ENCODE peak calls at places on chromosomes 2 and 18, in eight cellular contexts. One of them, this sample, is unnamed.

GRCh38 chr2:9336534-9337354 is 86.6 kb downstream of the ITGB1BP1 start:
- DNase-seq in GM13977: no peak
- DNase-seq in PC-3: peak; percentile 98
- DNase-seq in A549: no peak
- DNase-seq in psoas muscle: no peak
- DNase-seq in cardiac muscle cell: peak; percentile 94
- DNase-seq in fibroblast of mammary gland: peak; percentile 97
- DNase-seq in omental fat pad: peak; percentile 69
- DNase-seq in this sample: no peak

GRCh38 chr2:96521219-96521618 is 15.3 kb upstream of the ARID5A start:
- DNase-seq in GM13977: no peak
- DNase-seq in PC-3: no peak
- DNase-seq in A549: no peak
- DNase-seq in psoas muscle: no peak
- DNase-seq in cardiac muscle cell: no peak
- DNase-seq in fibroblast of mammary gland: no peak
- DNase-seq in omental fat pad: no peak
- DNase-seq in this sample: no peak

GRCh38 chr2:132923787-132924186 is 253.8 kb upstream of the LYPD1 start:
- DNase-seq in GM13977: no peak
- DNase-seq in PC-3: peak; percentile 77
- DNase-seq in A549: no peak
- DNase-seq in psoas muscle: no peak
- DNase-seq in cardiac muscle cell: peak; percentile 71
- DNase-seq in fibroblast of mammary gland: no peak
- DNase-seq in omental fat pad: no peak
- DNase-seq in this sample: no peak

GRCh38 chr2:157229572-157229971 is 27.9 kb upstream of the GALNT5 start:
- DNase-seq in GM13977: no peak
- DNase-seq in PC-3: peak; percentile 42
- DNase-seq in A549: no peak
- DNase-seq in psoas muscle: no peak
- DNase-seq in cardiac muscle cell: peak; percentile 64
- DNase-seq in fibroblast of mammary gland: peak; percentile 95
- DNase-seq in omental fat pad: no peak
- DNase-seq in this sample: no peak

GRCh38 chr18:60413944-60414547 is 41.5 kb upstream of the MC4R start:
- DNase-seq in GM13977: no peak
- DNase-seq in PC-3: peak; percentile 53
- DNase-seq in A549: no peak
- DNase-seq in psoas muscle: no peak
- DNase-seq in cardiac muscle cell: peak; percentile 12
- DNase-seq in fibroblast of mammary gland: peak; percentile 3
- DNase-seq in omental fat pad: no peak
- DNase-seq in this sample: no peak

GRCh38 chr2:136310005-136310495 is 192.1 kb upstream of the CXCR4 start:
- DNase-seq in GM13977: peak; percentile 34
- DNase-seq in PC-3: no peak
- DNase-seq in A549: peak; percentile 8
- DNase-seq in psoas muscle: no peak
- DNase-seq in cardiac muscle cell: no peak
- DNase-seq in fibroblast of mammary gland: no peak
- DNase-seq in omental fat pad: no peak
- DNase-seq in this sample: peak; percentile 51

GRCh38 chr18:46237891-46238290 is 133.7 kb downstream of the HAUS1 start:
- DNase-seq in GM13977: no peak
- DNase-seq in PC-3: no peak
- DNase-seq in A549: no peak
- DNase-seq in psoas muscle: no peak
- DNase-seq in cardiac muscle cell: no peak
- DNase-seq in fibroblast of mammary gland: no peak
- DNase-seq in omental fat pad: no peak
- DNase-seq in this sample: no peak

GRCh38 chr2:4053769-4054493 is 350.6 kb downstream of the DCDC2C start:
- DNase-seq in GM13977: no peak
- DNase-seq in PC-3: peak; percentile 17
- DNase-seq in A549: no peak
- DNase-seq in psoas muscle: no peak
- DNase-seq in cardiac muscle cell: no peak
- DNase-seq in fibroblast of mammary gland: no peak
- DNase-seq in omental fat pad: no peak
- DNase-seq in this sample: no peak

GRCh38 chr2:163471947-163472346 is 263.9 kb downstream of the FIGN start:
- DNase-seq in GM13977: no peak
- DNase-seq in PC-3: peak; percentile 43
- DNase-seq in A549: peak; percentile 3
- DNase-seq in psoas muscle: no peak
- DNase-seq in cardiac muscle cell: peak; percentile 56
- DNase-seq in fibroblast of mammary gland: peak; percentile 48
- DNase-seq in omental fat pad: no peak
- DNase-seq in this sample: no peak

GRCh38 chr2:171208648-171209047 is 48.0 kb upstream of the TLK1 start:
- DNase-seq in GM13977: no peak
- DNase-seq in PC-3: no peak
- DNase-seq in A549: no peak
- DNase-seq in psoas muscle: no peak
- DNase-seq in cardiac muscle cell: no peak
- DNase-seq in fibroblast of mammary gland: no peak
- DNase-seq in omental fat pad: no peak
- DNase-seq in this sample: no peak

GRCh38 chr2:27705851-27706622 is 42.3 kb downstream of the SLC4A1AP start:
- DNase-seq in GM13977: no peak
- DNase-seq in PC-3: peak; percentile 92
- DNase-seq in A549: peak; percentile 86
- DNase-seq in psoas muscle: peak; percentile 79
- DNase-seq in cardiac muscle cell: peak; percentile 93
- DNase-seq in fibroblast of mammary gland: peak; percentile 98
- DNase-seq in omental fat pad: no peak
- DNase-seq in this sample: no peak

GRCh38 chr2:223460774-223461211 is 141.4 kb downstream of the SCG2 start:
- DNase-seq in GM13977: no peak
- DNase-seq in PC-3: peak; percentile 72
- DNase-seq in A549: peak; percentile 3
- DNase-seq in psoas muscle: no peak
- DNase-seq in cardiac muscle cell: peak; percentile 75
- DNase-seq in fibroblast of mammary gland: peak; percentile 89
- DNase-seq in omental fat pad: no peak
- DNase-seq in this sample: no peak

GRCh38 chr2:38187416-38188127 is 111.6 kb upstream of the CYP1B1 start:
- DNase-seq in GM13977: no peak
- DNase-seq in PC-3: peak; percentile 23
- DNase-seq in A549: no peak
- DNase-seq in psoas muscle: peak; percentile 79
- DNase-seq in cardiac muscle cell: peak; percentile 95
- DNase-seq in fibroblast of mammary gland: peak; percentile 99
- DNase-seq in omental fat pad: peak; percentile 40
- DNase-seq in this sample: no peak

GRCh38 chr2:18422416-18423165 is 137.9 kb downstream of the RDH14 start:
- DNase-seq in GM13977: no peak
- DNase-seq in PC-3: no peak
- DNase-seq in A549: no peak
- DNase-seq in psoas muscle: no peak
- DNase-seq in cardiac muscle cell: no peak
- DNase-seq in fibroblast of mammary gland: peak; percentile 81
- DNase-seq in omental fat pad: no peak
- DNase-seq in this sample: no peak

GRCh38 chr18:74342416-74343043 is 26.9 kb downstream of the C18orf63 start:
- DNase-seq in GM13977: peak; percentile 14
- DNase-seq in PC-3: peak; percentile 75
- DNase-seq in A549: no peak
- DNase-seq in psoas muscle: no peak
- DNase-seq in cardiac muscle cell: peak; percentile 86
- DNase-seq in fibroblast of mammary gland: peak; percentile 83
- DNase-seq in omental fat pad: no peak
- DNase-seq in this sample: no peak

GRCh38 chr2:118185210-118186109 is 97.2 kb downstream of the INSIG2 start:
- DNase-seq in GM13977: peak; percentile 74
- DNase-seq in PC-3: peak; percentile 55
- DNase-seq in A549: peak; percentile 46
- DNase-seq in psoas muscle: peak; percentile 80
- DNase-seq in cardiac muscle cell: peak; percentile 42
- DNase-seq in fibroblast of mammary gland: peak; percentile 30
- DNase-seq in omental fat pad: peak; percentile 22
- DNase-seq in this sample: no peak

GRCh38 chr2:26744953-26745352 is 19.1 kb upstream of the SLC35F6 start:
- DNase-seq in GM13977: no peak
- DNase-seq in PC-3: no peak
- DNase-seq in A549: no peak
- DNase-seq in psoas muscle: no peak
- DNase-seq in cardiac muscle cell: no peak
- DNase-seq in fibroblast of mammary gland: no peak
- DNase-seq in omental fat pad: no peak
- DNase-seq in this sample: no peak

GRCh38 chr2:41621578-41621977 is 426.2 kb upstream of the PKDCC start:
- DNase-seq in GM13977: no peak
- DNase-seq in PC-3: no peak
- DNase-seq in A549: no peak
- DNase-seq in psoas muscle: no peak
- DNase-seq in cardiac muscle cell: no peak
- DNase-seq in fibroblast of mammary gland: no peak
- DNase-seq in omental fat pad: no peak
- DNase-seq in this sample: no peak

DNA sequence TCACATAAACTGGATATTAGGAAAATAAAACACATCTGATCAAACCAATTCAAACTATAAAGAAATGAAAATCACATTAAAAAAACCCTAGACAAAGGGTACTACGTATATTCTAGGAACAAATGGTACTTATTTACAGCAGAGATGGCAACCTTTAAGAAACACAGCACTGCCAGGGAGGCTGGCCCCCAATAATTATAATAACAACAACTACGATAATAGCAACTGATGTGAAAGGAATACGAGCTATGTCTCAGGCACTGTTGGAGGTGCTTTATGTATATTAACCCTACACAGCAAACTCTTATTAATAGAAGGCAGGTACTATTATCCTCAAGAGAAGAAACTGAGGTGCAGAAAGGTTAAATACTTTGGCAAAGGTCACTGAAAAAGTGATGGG is 193.9 kb downstream of the NBAS start:
- DNase-seq in GM13977: no peak
- DNase-seq in PC-3: no peak
- DNase-seq in A549: no peak
- DNase-seq in psoas muscle: no peak
- DNase-seq in cardiac muscle cell: no peak
- DNase-seq in fibroblast of mammary gland: no peak
- DNase-seq in omental fat pad: no peak
- DNase-seq in this sample: no peak
- TF ChIP-seq CTCF in GM13977: no peak
- TF ChIP-seq CTCF in PC-3: no peak
- TF ChIP-seq CTCF in A549: no peak
- TF ChIP-seq CTCF in psoas muscle: no peak
- TF ChIP-seq CTCF in cardiac muscle cell: no peak
- TF ChIP-seq CTCF in fibroblast of mammary gland: no peak
- TF ChIP-seq CTCF in omental fat pad: no peak
- TF ChIP-seq CTCF in this sample: no peak

DNA sequence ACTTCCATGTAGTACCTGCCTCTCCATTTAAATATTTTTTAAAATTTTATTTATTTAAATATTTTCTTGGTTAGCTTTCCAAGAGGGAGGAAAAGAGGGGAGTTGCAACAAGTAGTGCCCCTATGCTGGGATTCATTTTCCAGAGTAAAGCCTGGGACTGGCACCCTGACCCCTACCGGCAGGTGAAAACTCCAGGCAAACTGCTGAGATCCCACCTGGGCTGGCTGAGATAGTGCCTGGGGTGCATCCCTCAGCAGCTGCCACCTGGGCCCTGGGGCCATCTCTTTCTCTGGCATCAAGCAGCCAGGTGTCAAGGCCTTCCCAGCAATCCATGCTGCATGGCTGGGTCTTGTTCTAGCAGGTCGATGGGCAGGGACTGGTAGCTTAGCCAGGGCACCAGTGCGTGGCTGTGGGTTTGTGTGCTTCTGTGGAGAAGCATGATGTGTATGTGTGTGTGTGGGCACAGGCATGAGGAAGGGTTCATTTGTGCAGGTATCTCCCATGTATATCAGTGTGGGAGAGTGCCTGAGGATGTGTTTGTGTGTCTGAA is 6.5 kb downstream of the SIX2 start:
- DNase-seq in GM13977: no peak
- DNase-seq in PC-3: no peak
- DNase-seq in A549: no peak
- DNase-seq in psoas muscle: no peak
- DNase-seq in cardiac muscle cell: no peak
- DNase-seq in fibroblast of mammary gland: no peak
- DNase-seq in omental fat pad: no peak
- DNase-seq in this sample: no peak
- TF ChIP-seq CTCF in GM13977: no peak
- TF ChIP-seq CTCF in PC-3: no peak
- TF ChIP-seq CTCF in A549: no peak
- TF ChIP-seq CTCF in psoas muscle: no peak
- TF ChIP-seq CTCF in cardiac muscle cell: no peak
- TF ChIP-seq CTCF in fibroblast of mammary gland: no peak
- TF ChIP-seq CTCF in omental fat pad: no peak
- TF ChIP-seq CTCF in this sample: no peak

GRCh38 chr2:228657807-228658402 is 476.4 kb upstream of the SPHKAP start:
- DNase-seq in GM13977: peak; percentile 7
- DNase-seq in PC-3: peak; percentile 76
- DNase-seq in A549: peak; percentile 8
- DNase-seq in psoas muscle: no peak
- DNase-seq in cardiac muscle cell: peak; percentile 62
- DNase-seq in fibroblast of mammary gland: peak; percentile 67
- DNase-seq in omental fat pad: no peak
- DNase-seq in this sample: no peak
- TF ChIP-seq CTCF in GM13977: peak; percentile 46
- TF ChIP-seq CTCF in PC-3: peak; percentile 79
- TF ChIP-seq CTCF in A549: peak; percentile 77
- TF ChIP-seq CTCF in psoas muscle: peak; percentile 14
- TF ChIP-seq CTCF in cardiac muscle cell: peak; percentile 47
- TF ChIP-seq CTCF in fibroblast of mammary gland: peak; percentile 68
- TF ChIP-seq CTCF in omental fat pad: no peak
- TF ChIP-seq CTCF in this sample: peak; percentile 26

GRCh38 chr18:24539866-24540604 is 79.6 kb downstream of the HRH4 start:
- DNase-seq in GM13977: no peak
- DNase-seq in PC-3: no peak
- DNase-seq in A549: no peak
- DNase-seq in psoas muscle: no peak
- DNase-seq in cardiac muscle cell: peak; percentile 26
- DNase-seq in fibroblast of mammary gland: no peak
- DNase-seq in omental fat pad: no peak
- DNase-seq in this sample: no peak

GRCh38 chr18:24543408-24544140 is 83.1 kb downstream of the HRH4 start:
- DNase-seq in GM13977: no peak
- DNase-seq in PC-3: no peak
- DNase-seq in A549: no peak
- DNase-seq in psoas muscle: no peak
- DNase-seq in cardiac muscle cell: no peak
- DNase-seq in fibroblast of mammary gland: no peak
- DNase-seq in omental fat pad: no peak
- DNase-seq in this sample: no peak

GRCh38 chr18:24544141-24544498 is 83.7 kb downstream of the HRH4 start:
- DNase-seq in GM13977: peak; percentile 18
- DNase-seq in PC-3: peak; percentile 58
- DNase-seq in A549: peak; percentile 11
- DNase-seq in psoas muscle: no peak
- DNase-seq in cardiac muscle cell: peak; percentile 44
- DNase-seq in fibroblast of mammary gland: peak; percentile 36
- DNase-seq in omental fat pad: no peak
- DNase-seq in this sample: no peak

GRCh38 chr18:24538421-24539264 is 78.2 kb downstream of the HRH4 start:
- DNase-seq in GM13977: no peak
- DNase-seq in PC-3: no peak
- DNase-seq in A549: no peak
- DNase-seq in psoas muscle: no peak
- DNase-seq in cardiac muscle cell: no peak
- DNase-seq in fibroblast of mammary gland: no peak
- DNase-seq in omental fat pad: no peak
- DNase-seq in this sample: no peak

GRCh38 chr18:24540896-24541295 is 80.5 kb downstream of the HRH4 start:
- DNase-seq in GM13977: no peak
- DNase-seq in PC-3: no peak
- DNase-seq in A549: no peak
- DNase-seq in psoas muscle: no peak
- DNase-seq in cardiac muscle cell: no peak
- DNase-seq in fibroblast of mammary gland: no peak
- DNase-seq in omental fat pad: no peak
- DNase-seq in this sample: no peak
- TF ChIP-seq CTCF in GM13977: no peak
- TF ChIP-seq CTCF in PC-3: no peak
- TF ChIP-seq CTCF in A549: no peak
- TF ChIP-seq CTCF in psoas muscle: no peak
- TF ChIP-seq CTCF in cardiac muscle cell: no peak
- TF ChIP-seq CTCF in fibroblast of mammary gland: no peak
- TF ChIP-seq CTCF in omental fat pad: no peak
- TF ChIP-seq CTCF in this sample: no peak